ENCODE peak calls at places on chromosome 18, in four cellular contexts. T is foreskin fibroblast; L is WTC11; D is CD4-positive, alpha-beta T cell. K is an unnamed sample.
A peak's percentile ranks its signal among the peaks of the same experiment; 100 is the strongest.

GRCh38 chr18:8469793-8470192 is 139.4 kb upstream of the RAB12 start:
- DNase-seq in T (peak; percentile 41), L (no peak), D (no peak), K (peak; percentile 17)

GRCh38 chr18:3283908-3284307 is 22.0 kb downstream of the MYL12B start:
- DNase-seq in T (no peak), L (no peak), D (no peak), K (no peak)

GRCh38 chr18:76985156-76985950 is 147.2 kb downstream of the MBP start:
- DNase-seq in T (no peak), L (no peak), D (no peak), K (peak; percentile 67)

GRCh38 chr18:22391571-22392359 is 25.9 kb downstream of the CTAGE1 start:
- DNase-seq in T (peak; percentile 75), L (no peak), D (peak; percentile 9), K (no peak)

GRCh38 chr18:26804474-26804873 is 61.0 kb downstream of the AQP4 start:
- DNase-seq in T (no peak), L (peak; percentile 15), D (no peak), K (no peak)

GRCh38 chr18:49018961-49019445 is 68.2 kb upstream of the SMAD7 start:
- DNase-seq in T (no peak), L (no peak), D (no peak), K (peak; percentile 77)

GRCh38 chr18:63427566-63427965 is 5.3 kb upstream of the VPS4B start:
- DNase-seq in T (no peak), L (no peak), D (no peak), K (no peak)

GRCh38 chr18:10927980-10928605 is 221.3 kb downstream of the PIEZO2 start:
- DNase-seq in T (no peak), L (no peak), D (no peak), K (no peak)

GRCh38 chr18:3207565-3207964 is 12.2 kb downstream of the MYOM1 start:
- DNase-seq in T (peak; percentile 24), L (no peak), D (no peak), K (no peak)

GRCh38 chr18:48954837-48955527 is 4.2 kb upstream of the SMAD7 start:
- DNase-seq in T (no peak), L (no peak), D (no peak), K (no peak)

GRCh38 chr18:56382541-56382940 is 255.9 kb downstream of the TXNL1 start:
- DNase-seq in T (no peak), L (no peak), D (no peak), K (no peak)

GRCh38 chr18:43587538-43588153 is 310.4 kb upstream of the SYT4 start:
- DNase-seq in T (peak; percentile 16), L (no peak), D (no peak), K (no peak)

GRCh38 chr18:57088883-57089282 is 58.0 kb upstream of the BOD1L2 start:
- DNase-seq in T (no peak), L (no peak), D (no peak), K (no peak)

GRCh38 chr18:55484773-55485172 is 103.2 kb downstream of the TCF4 start:
- DNase-seq in T (no peak), L (no peak), D (no peak), K (no peak)

GRCh38 chr18:55781481-55781957 is 193.5 kb upstream of the TCF4 start:
- DNase-seq in T (peak; percentile 52), L (peak; percentile 70), D (no peak), K (no peak)

GRCh38 chr18:76350134-76351025 is 144.7 kb downstream of the ZNF516 start:
- DNase-seq in T (no peak), L (no peak), D (no peak), K (peak; percentile 82)

GRCh38 chr18:61531182-61531581 is 198.0 kb downstream of the CDH20 start:
- DNase-seq in T (no peak), L (no peak), D (no peak), K (no peak)

GRCh38 chr18:54975598-54975997 is 16.3 kb upstream of the CCDC68 start:
- DNase-seq in T (no peak), L (no peak), D (no peak), K (no peak)

GRCh38 chr18:7596133-7596532 is 29.0 kb downstream of the PTPRM start:
- DNase-seq in T (no peak), L (no peak), D (no peak), K (no peak)

GRCh38 chr18:44725300-44726096 is 44.8 kb downstream of the SETBP1 start:
- DNase-seq in T (peak; percentile 68), L (no peak), D (peak; percentile 25), K (no peak)

GRCh38 chr18:69774831-69775230 is 172.8 kb downstream of the CD226 start:
- DNase-seq in T (no peak), L (no peak), D (no peak), K (no peak)

DNA sequence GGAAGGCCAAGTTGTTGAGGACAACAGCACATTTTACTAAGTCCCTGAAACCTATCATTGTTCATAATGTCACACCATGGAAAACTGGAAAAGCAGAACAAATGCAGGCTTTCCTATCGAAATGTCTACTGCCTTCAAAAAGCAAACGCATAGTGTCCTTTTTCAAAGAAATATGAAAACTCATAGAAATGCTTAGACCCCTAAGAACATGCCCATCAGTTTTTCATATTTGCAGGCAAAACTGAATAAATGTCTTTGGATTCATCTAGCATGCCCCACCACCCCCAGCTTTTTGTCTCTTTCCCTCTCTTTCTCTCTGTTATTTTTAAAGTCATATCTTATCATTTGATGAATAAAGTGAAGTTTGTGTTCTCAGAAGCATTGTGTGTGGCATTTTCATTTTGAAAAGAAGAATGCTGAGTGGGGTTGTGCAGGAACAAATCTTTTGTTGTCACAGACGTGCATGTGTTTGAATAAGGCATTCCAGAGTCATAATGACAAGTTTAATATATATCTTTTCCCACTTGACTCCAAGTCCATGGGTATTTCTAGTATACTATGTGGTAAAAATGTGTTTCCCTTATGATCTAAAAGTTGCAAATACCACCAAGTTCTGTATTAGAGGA is 2180.0 kb upstream of the PIK3C3 start:
- DNase-seq in T (no peak), L (no peak), D (no peak), K (no peak)
- TF ChIP-seq CTCF in T (no peak), L (no peak), D (no peak), K (no peak)

DNA sequence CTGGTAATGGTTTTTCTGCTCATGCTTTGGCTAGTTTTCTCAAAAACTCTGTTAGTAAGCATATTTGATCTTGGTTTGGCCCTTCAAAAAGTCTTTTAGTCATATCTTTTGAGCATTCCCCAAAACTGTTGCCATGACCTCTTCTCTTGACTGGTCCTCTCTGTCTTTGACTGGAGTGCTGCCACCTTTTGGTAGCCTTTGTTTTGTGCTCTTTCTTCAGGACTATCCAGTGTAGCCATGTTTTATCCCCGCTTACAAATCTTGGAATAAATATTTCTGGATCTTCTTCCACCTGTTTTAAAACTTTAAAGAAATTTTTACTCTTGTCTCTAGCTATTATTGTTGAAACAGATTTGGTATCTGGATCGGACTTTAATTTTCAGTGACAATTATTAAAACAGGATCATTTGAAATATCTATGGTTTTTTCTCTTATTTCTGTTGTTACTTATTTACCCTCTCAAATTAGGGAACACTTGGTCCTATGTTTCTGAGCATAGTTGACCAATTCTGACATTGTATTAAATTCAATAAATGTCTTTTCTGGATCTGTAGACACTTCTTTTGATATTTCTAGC is 965 bp upstream of the ELOA2 start:
- DNase-seq in T (peak; percentile 14), L (peak; percentile 21), D (no peak), K (no peak)
- TF ChIP-seq CTCF in T (peak; percentile 45), L (peak; percentile 8), D (no peak), K (peak; percentile 59)

GRCh38 chr18:38047820-38048219 is 482.2 kb upstream of the CELF4 start:
- DNase-seq in T (no peak), L (no peak), D (no peak), K (no peak)
- TF ChIP-seq CTCF in T (no peak), L (no peak), D (no peak), K (no peak)

DNA sequence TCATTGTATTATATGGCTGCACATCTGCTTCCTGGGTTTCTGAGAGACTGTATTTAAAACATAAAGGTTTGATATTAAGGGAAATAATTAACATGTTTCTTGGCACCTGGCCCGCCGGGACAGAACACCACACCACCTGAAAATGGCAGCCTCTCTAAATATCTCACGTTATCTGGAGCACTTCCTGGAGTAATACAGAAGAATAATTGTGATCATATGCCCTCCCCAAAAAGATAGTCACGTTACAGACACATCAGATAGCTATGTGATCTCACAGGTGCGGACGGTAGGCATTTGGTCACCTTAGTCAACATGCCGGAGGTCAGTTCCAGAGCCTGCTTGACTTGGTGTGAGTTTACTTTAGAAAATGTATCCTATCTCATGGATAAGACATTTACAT is 586.2 kb upstream of the SALL3 start:
- DNase-seq in T (no peak), L (no peak), D (no peak), K (no peak)
- TF ChIP-seq CTCF in T (no peak), L (no peak), D (no peak), K (no peak)

DNA sequence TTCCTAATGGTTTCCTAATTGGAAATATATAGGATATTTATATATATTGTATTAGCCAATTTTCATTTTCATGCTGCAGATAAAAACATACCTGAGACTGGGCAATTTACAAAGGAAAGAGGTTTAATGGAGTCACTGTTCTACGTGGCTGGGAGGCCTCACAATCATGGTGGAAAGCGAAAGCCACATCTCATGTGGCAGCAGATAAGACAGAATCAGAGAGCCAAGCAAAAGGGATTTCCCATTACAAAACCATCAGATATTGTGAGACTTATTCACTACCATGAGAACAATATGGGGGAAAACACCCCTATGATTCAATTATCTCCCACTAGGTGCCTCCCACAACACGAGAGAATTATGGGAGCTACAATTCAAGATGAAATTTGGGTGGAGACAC is 242.5 kb upstream of the NETO1 start:
- DNase-seq in T (no peak), L (no peak), D (no peak), K (no peak)
- TF ChIP-seq CTCF in T (no peak), L (no peak), D (no peak), K (no peak)